ENCODE peak calls at places on chromosomes 11 and 22, in nine cellular contexts. Q is mesenchymal stem cell; C is AG08395; T is effector CD4-positive, alpha-beta T cell; G is CD4-positive, alpha-beta T cell; F is stimulated activated CD4-positive, alpha-beta T cell treated with anti-CD3 and anti-CD28 coated beads, Interleukin-12 subunit alpha, Interleukin-12 subunit beta, amount 100 ng/mL, for 48 hours; D is EH; O is activated naive CD8-positive, alpha-beta T cell treated with anti-CD3 and anti-CD28 coated beads, Interleukin-2, amount 50 U/mL, for 24 hours; L is astrocyte of the hippocampus. E is an unnamed sample.

GRCh38 chr11:2510626-2511402 is 66.0 kb downstream of the KCNQ1 start:
- DNase-seq in F (no peak), Q (no peak), T (no peak), L (no peak), D (no peak), C (no peak), G (no peak), O (no peak), E (no peak)

GRCh38 chr11:67023957-67024353 is 1.0 kb downstream of the SYT12 start:
- DNase-seq in C (no peak), O (no peak), Q (no peak), T (no peak), G (no peak), D (no peak), L (no peak), F (no peak), E (no peak)

GRCh38 chr11:94558468-94558867 is 8.7 kb upstream of the PIWIL4 start:
- DNase-seq in G (no peak), C (no peak), O (no peak), F (no peak), Q (no peak), L (no peak), T (no peak), D (no peak), E (no peak)

GRCh38 chr11:66289548-66290331 is 797 bp upstream of the YIF1A start:
- DNase-seq in G (peak; percentile 72), O (peak; percentile 86), T (peak; percentile 70), C (no peak), Q (no peak), F (peak; percentile 78), L (peak; percentile 91), D (no peak), E (no peak)

GRCh38 chr11:69213315-69213714 is 57.6 kb downstream of the SMIM38 start:
- DNase-seq in F (peak; percentile 17), Q (peak; percentile 15), T (no peak), D (no peak), C (no peak), G (no peak), L (no peak), O (no peak), E (no peak)

GRCh38 chr11:44104472-44105294 is 9.2 kb downstream of the EXT2 start:
- DNase-seq in G (no peak), D (peak; percentile 14), T (no peak), C (no peak), F (no peak), O (no peak), L (no peak), Q (no peak), E (no peak)

GRCh38 chr11:68687986-68688385 is 3.6 kb downstream of the GAL start:
- DNase-seq in T (no peak), G (no peak), L (no peak), Q (no peak), C (no peak), F (no peak), D (no peak), O (no peak), E (no peak)

GRCh38 chr22:38554281-38554680 is 15.7 kb downstream of the DMC1 start:
- DNase-seq in T (no peak), Q (no peak), C (peak; percentile 79), F (no peak), L (peak; percentile 39), O (no peak), D (peak; percentile 77), G (no peak), E (no peak)

GRCh38 chr11:73240190-73240781 is 22.2 kb downstream of the P2RY2 start:
- DNase-seq in L (peak; percentile 51), G (no peak), D (peak; percentile 79), T (no peak), F (no peak), O (no peak), Q (peak; percentile 70), C (peak; percentile 69), E (no peak)

GRCh38 chr11:6248248-6248647 is 9.4 kb downstream of the CNGA4 start:
- DNase-seq in T (no peak), G (no peak), C (no peak), L (no peak), D (peak; percentile 20), O (no peak), Q (peak; percentile 22), F (no peak), E (no peak)

GRCh38 chr11:35111171-35112055 is 27.6 kb upstream of the CD44 start:
- DNase-seq in G (no peak), Q (peak; percentile 92), F (no peak), O (no peak), D (peak; percentile 92), L (peak; percentile 82), C (peak; percentile 89), T (no peak), E (no peak)

GRCh38 chr11:61118406-61118805 is 16.1 kb downstream of the CD5 start:
- DNase-seq in G (no peak), T (no peak), L (no peak), D (no peak), F (no peak), C (no peak), Q (no peak), O (no peak), E (no peak)

GRCh38 chr11:27997344-27997743 is 110.6 kb downstream of the KIF18A start:
- DNase-seq in C (no peak), L (no peak), T (no peak), Q (no peak), O (no peak), G (no peak), F (no peak), D (no peak), E (no peak)

GRCh38 chr11:110251837-110252236 is 44.6 kb downstream of the RDX start:
- DNase-seq in Q (peak; percentile 29), T (no peak), F (no peak), G (no peak), D (peak; percentile 52), L (peak; percentile 92), O (no peak), C (peak; percentile 17), E (no peak)

GRCh38 chr22:25848954-25849353 is 107.0 kb downstream of the MYO18B start:
- DNase-seq in Q (no peak), T (no peak), O (no peak), G (no peak), F (no peak), C (no peak), L (no peak), D (no peak), E (no peak)

E was measured in WERI-Rb-1.